ENCODE peak calls at places on chromosomes 13 and 19, in ten cellular contexts. W, C, E, G, N, K, L, T, M and S are unnamed samples.

GRCh38 chr13:39282400-39282972 is 244.2 kb downstream of the NHLRC3 start:
- DNase-seq in W (no peak), C (no peak), E (no peak), G (no peak), N (no peak), K (no peak), L (no peak), T (no peak), M (no peak), S (no peak)

GRCh38 chr19:31334849-31335624 is 14.2 kb downstream of the TSHZ3 start:
- DNase-seq in W (no peak), C (peak; percentile 34), E (no peak), G (no peak), N (no peak), K (peak; percentile 51), L (no peak), T (no peak), M (no peak), S (no peak)

GRCh38 chr13:32001392-32001768 is 30.2 kb upstream of the FRY start:
- DNase-seq in W (no peak), C (peak; percentile 71), E (no peak), G (no peak), N (no peak), K (peak; percentile 57), L (no peak), T (peak; percentile 13), M (no peak), S (peak; percentile 46)

GRCh38 chr19:46461537-46461936 is 9.8 kb downstream of the PNMA8A start:
- DNase-seq in W (no peak), C (no peak), E (no peak), G (no peak), N (no peak), K (no peak), L (no peak), T (no peak), M (no peak), S (no peak)

GRCh38 chr19:5392476-5392875 is 51.9 kb upstream of the PTPRS start:
- DNase-seq in W (no peak), C (no peak), E (no peak), G (no peak), N (no peak), K (no peak), L (no peak), T (no peak), M (no peak), S (no peak)

GRCh38 chr13:22049384-22049783 is 378.5 kb downstream of the FGF9 start:
- DNase-seq in W (no peak), C (no peak), E (no peak), G (no peak), N (no peak), K (no peak), L (no peak), T (no peak), M (no peak), S (peak; percentile 61)

GRCh38 chr19:12777217-12778019 is 2.1 kb upstream of the HOOK2 start:
- DNase-seq in W (peak; percentile 90), C (peak; percentile 82), E (peak; percentile 72), G (peak; percentile 52), N (peak; percentile 70), K (peak; percentile 53), L (no peak), T (no peak), M (peak; percentile 79), S (peak; percentile 73)

GRCh38 chr13:45327253-45327954 is 13.6 kb downstream of the TPT1 start:
- DNase-seq in W (no peak), C (no peak), E (no peak), G (no peak), N (no peak), K (no peak), L (no peak), T (no peak), M (no peak), S (no peak)

GRCh38 chr19:39129116-39129515 is 3.5 kb downstream of the PAK4 start:
- DNase-seq in W (no peak), C (no peak), E (no peak), G (no peak), N (no peak), K (no peak), L (no peak), T (no peak), M (no peak), S (no peak)

GRCh38 chr19:44725251-44725650 is 23.3 kb upstream of the BCL3 start:
- DNase-seq in W (no peak), C (no peak), E (no peak), G (no peak), N (no peak), K (no peak), L (no peak), T (no peak), M (no peak), S (no peak)

GRCh38 chr13:47146136-47146535 is 249.3 kb upstream of the HTR2A start:
- DNase-seq in W (no peak), C (peak; percentile 15), E (no peak), G (no peak), N (no peak), K (no peak), L (no peak), T (no peak), M (no peak), S (no peak)

GRCh38 chr19:39303373-39304184 is 7.4 kb downstream of the IFNL1 start:
- DNase-seq in W (no peak), C (no peak), E (no peak), G (no peak), N (no peak), K (peak; percentile 18), L (no peak), T (no peak), M (no peak), S (no peak)

GRCh38 chr19:55457683-55458457 is 3.6 kb downstream of the ISOC2 start:
- DNase-seq in W (no peak), C (no peak), E (no peak), G (no peak), N (no peak), K (no peak), L (no peak), T (no peak), M (no peak), S (no peak)

GRCh38 chr13:99303863-99304521 is 3.2 kb downstream of the GPR183 start:
- DNase-seq in W (peak; percentile 81), C (no peak), E (no peak), G (no peak), N (peak; percentile 54), K (no peak), L (no peak), T (no peak), M (peak; percentile 46), S (no peak)

GRCh38 chr19:15268928-15269253 is 36.6 kb upstream of the EPHX3 start:
- DNase-seq in W (no peak), C (no peak), E (no peak), G (no peak), N (no peak), K (no peak), L (no peak), T (no peak), M (no peak), S (no peak)

GRCh38 chr19:1618157-1619093 is 13.2 kb upstream of the UQCR11 start:
- DNase-seq in W (peak; percentile 42), C (peak; percentile 21), E (no peak), G (no peak), N (no peak), K (peak; percentile 30), L (no peak), T (no peak), M (no peak), S (no peak)

GRCh38 chr19:50555447-50556235 is 12.6 kb downstream of the LRRC4B start:
- DNase-seq in W (no peak), C (peak; percentile 12), E (no peak), G (no peak), N (no peak), K (no peak), L (no peak), T (no peak), M (no peak), S (no peak)

GRCh38 chr19:52566121-52566520 is 4.0 kb upstream of the ZNF701 start:
- DNase-seq in W (no peak), C (no peak), E (no peak), G (no peak), N (no peak), K (no peak), L (no peak), T (no peak), M (no peak), S (no peak)

GRCh38 chr13:35621989-35622388 is 145.5 kb upstream of the MAB21L1 start:
- DNase-seq in W (no peak), C (peak; percentile 11), E (no peak), G (no peak), N (no peak), K (no peak), L (no peak), T (no peak), M (no peak), S (peak; percentile 28)

GRCh38 chr19:16868423-16869130 is 20.2 kb upstream of the F2RL3 start:
- DNase-seq in W (no peak), C (no peak), E (no peak), G (no peak), N (no peak), K (no peak), L (no peak), T (no peak), M (no peak), S (no peak)

GRCh38 chr13:100300213-100300612 is 211.3 kb downstream of the PCCA start:
- DNase-seq in W (no peak), C (no peak), E (no peak), G (no peak), N (no peak), K (no peak), L (no peak), T (no peak), M (no peak), S (no peak)

GRCh38 chr13:65710514-65710913 is 1519.6 kb downstream of the PCDH9 start:
- DNase-seq in W (no peak), C (peak; percentile 0), E (no peak), G (no peak), N (no peak), K (no peak), L (no peak), T (no peak), M (no peak), S (no peak)

GRCh38 chr19:45667620-45668341 is at the start of gene GIPR:
- DNase-seq in W (peak; percentile 84), C (no peak), E (peak; percentile 16), G (peak; percentile 17), N (peak; percentile 30), K (peak; percentile 52), L (no peak), T (no peak), M (peak; percentile 46), S (peak; percentile 25)

GRCh38 chr13:34867590-34867989 is 74.5 kb upstream of the NBEA start:
- DNase-seq in W (no peak), C (peak; percentile 16), E (no peak), G (no peak), N (no peak), K (peak; percentile 19), L (no peak), T (no peak), M (no peak), S (peak; percentile 59)